ENCODE peak calls at places on chromosomes 11 and 22, in nine cellular contexts. L, R, X, V, E, P, B, W and J are unnamed samples.

GRCh38 chr11:20161923-20162322 is 1.6 kb upstream of the DBX1 start:
- DNase-seq in R (no peak), L (no peak), P (no peak), V (no peak), X (no peak), B (no peak), E (no peak), W (no peak), J (no peak)

GRCh38 chr22:45468872-45469572 is 33.7 kb upstream of the FBLN1 start:
- DNase-seq in W (no peak), V (no peak), P (peak), E (no peak), X (no peak), B (no peak), L (no peak), R (peak), J (no peak)

GRCh38 chr11:71379722-71380121 is 68.5 kb downstream of the DHCR7 start:
- DNase-seq in R (no peak), W (no peak), V (no peak), L (no peak), X (no peak), B (no peak), P (no peak), E (no peak), J (no peak)

GRCh38 chr11:112588252-112588668 is 327.6 kb upstream of the PLET1 start:
- DNase-seq in E (peak), V (no peak), L (peak), B (peak), X (no peak), P (peak), R (peak), W (peak), J (peak)

GRCh38 chr22:27489265-27489675 is 312.3 kb downstream of the MN1 start:
- DNase-seq in B (no peak), E (no peak), X (no peak), R (no peak), L (no peak), V (no peak), P (peak), W (no peak), J (no peak)

GRCh38 chr22:40890881-40891280 is 29.0 kb upstream of the DNAJB7 start:
- DNase-seq in B (no peak), E (no peak), W (no peak), R (no peak), X (no peak), V (no peak), P (no peak), L (no peak), J (no peak)

GRCh38 chr11:97361812-97362378 is 972.1 kb downstream of the JRKL start:
- DNase-seq in E (no peak), V (no peak), L (no peak), R (no peak), P (no peak), X (no peak), W (no peak), B (no peak), J (no peak)

GRCh38 chr22:27223317-27224177 is 566.2 kb downstream of the MIAT start:
- DNase-seq in W (no peak), B (no peak), X (no peak), V (no peak), R (no peak), L (no peak), E (no peak), P (no peak), J (no peak)

GRCh38 chr11:61580292-61580888 is 486 bp downstream of the SYT7 start:
- DNase-seq in R (no peak), P (no peak), E (no peak), B (no peak), V (no peak), W (no peak), L (no peak), X (no peak), J (no peak)

GRCh38 chr11:5994791-5995190 is 8.0 kb upstream of the OR52L1 start:
- DNase-seq in P (no peak), B (no peak), E (no peak), V (no peak), L (no peak), R (no peak), X (no peak), W (no peak), J (no peak)

GRCh38 chr11:8092587-8093424 is 11.8 kb downstream of the TUB start:
- DNase-seq in W (peak), V (no peak), B (peak), L (peak), E (no peak), X (peak), P (peak), R (peak), J (no peak)

GRCh38 chr22:42174062-42174461 is 43.5 kb upstream of the CYP2D6 start:
- DNase-seq in P (no peak), B (no peak), E (no peak), X (no peak), W (no peak), V (no peak), R (no peak), L (no peak), J (no peak)

GRCh38 chr11:72354356-72355115 is 79.8 kb downstream of the CLPB start:
- DNase-seq in B (no peak), P (no peak), W (no peak), R (no peak), L (no peak), X (no peak), E (no peak), V (no peak), J (no peak)

GRCh38 chr11:111845256-111846028 is 25.9 kb downstream of the ALG9 start:
- DNase-seq in X (no peak), B (no peak), E (no peak), R (no peak), V (no peak), L (no peak), P (no peak), W (no peak), J (no peak)

GRCh38 chr11:837990-838307 is 4.4 kb downstream of the POLR2L start:
- DNase-seq in E (no peak), W (no peak), R (no peak), P (no peak), L (no peak), B (no peak), X (no peak), V (no peak), J (no peak)

GRCh38 chr22:33328789-33329296 is 270.7 kb upstream of the SYN3 start:
- DNase-seq in E (no peak), W (no peak), X (no peak), L (no peak), P (no peak), V (no peak), R (no peak), B (no peak), J (no peak)

GRCh38 chr11:63849691-63850090 is 10.8 kb downstream of the MARK2 start:
- DNase-seq in L (no peak), R (no peak), X (no peak), V (no peak), P (no peak), B (no peak), W (no peak), E (no peak), J (no peak)

GRCh38 chr11:73326929-73327811 is 19.1 kb downstream of the ARHGEF17 start:
- DNase-seq in W (no peak), L (no peak), R (no peak), V (no peak), X (no peak), P (no peak), B (no peak), E (no peak), J (no peak)

GRCh38 chr11:67006029-67006884 is 16.7 kb upstream of the SYT12 start:
- DNase-seq in W (no peak), X (no peak), B (peak), R (peak), P (peak), E (peak), L (no peak), V (no peak), J (no peak)

GRCh38 chr22:33680632-33681031 is 239.6 kb downstream of the LARGE1 start:
- DNase-seq in X (no peak), E (no peak), R (no peak), L (no peak), W (no peak), V (no peak), P (no peak), B (no peak), J (no peak)

GRCh38 chr22:45554861-45555260 is 52.2 kb downstream of the FBLN1 start:
- DNase-seq in W (no peak), R (no peak), B (no peak), P (no peak), X (no peak), L (no peak), E (no peak), V (no peak), J (no peak)

GRCh38 chr11:12274558-12275197 is 102.7 kb upstream of the PARVA start:
- DNase-seq in B (no peak), P (peak), E (no peak), V (peak), R (peak), X (no peak), L (no peak), W (peak), J (no peak)